ENCODE peak calls at places on chromosomes 3 and 15, in five cellular contexts. J is fibroblast of mammary gland, G is activated B cell treated with CpG ODN at 0.5 μM for 24 hours, Q is stomach, Y is WTC11. H is an unnamed sample.

GRCh38 chr3:151774235-151774634 is 39.7 kb upstream of the AADAC start:
- DNase-seq in J (no peak), G (no peak), Q (no peak), Y (no peak), H (no peak)

GRCh38 chr3:105806361-105806760 is 62.5 kb downstream of the CBLB start:
- DNase-seq in J (peak), G (no peak), Q (no peak), Y (no peak), H (no peak)

GRCh38 chr3:161314836-161315391 is 56.4 kb downstream of the SPTSSB start:
- DNase-seq in J (peak), G (no peak), Q (no peak), Y (no peak), H (no peak)

GRCh38 chr15:69181419-69181818 is 21.0 kb downstream of the GLCE start:
- DNase-seq in J (peak), G (no peak), Q (no peak), Y (no peak), H (no peak)

GRCh38 chr3:9194509-9195184 is 54.8 kb downstream of the SRGAP3 start:
- DNase-seq in J (no peak), G (no peak), Q (no peak), Y (no peak), H (no peak)

GRCh38 chr15:43777293-43777819 is 590 bp upstream of the ELL3 start:
- DNase-seq in J (peak), G (no peak), Q (peak), Y (peak), H (peak)

GRCh38 chr3:124741027-124741426 is 10.8 kb downstream of the UMPS start:
- DNase-seq in J (peak), G (no peak), Q (no peak), Y (no peak), H (no peak)

GRCh38 chr15:89419370-89419984 is 76.9 kb downstream of the RHCG start:
- DNase-seq in J (peak), G (no peak), Q (no peak), Y (peak), H (no peak)

GRCh38 chr15:89826671-89827655 is 12.3 kb upstream of the ANPEP start:
- DNase-seq in J (no peak), G (no peak), Q (no peak), Y (no peak), H (no peak)

GRCh38 chr3:194042947-194043346 is 93.0 kb upstream of the HES1 start:
- DNase-seq in J (peak), G (no peak), Q (no peak), Y (no peak), H (no peak)

GRCh38 chr3:177946965-177947364 is 589.3 kb upstream of the KCNMB2 start:
- DNase-seq in J (peak), G (no peak), Q (no peak), Y (no peak), H (no peak)

GRCh38 chr3:160695906-160696305 is 18.9 kb downstream of the ARL14 start:
- DNase-seq in J (no peak), G (no peak), Q (no peak), Y (no peak), H (no peak)

GRCh38 chr3:99638244-99638948 is at the start of gene COL8A1:
- DNase-seq in J (peak), G (no peak), Q (no peak), Y (peak), H (peak)

GRCh38 chr15:68610825-68611224 is 32.0 kb downstream of the CORO2B start:
- DNase-seq in J (peak), G (no peak), Q (no peak), Y (no peak), H (no peak)

GRCh38 chr3:103684956-103685355 is 1250.1 kb downstream of the ZPLD1 start:
- DNase-seq in J (no peak), G (no peak), Q (no peak), Y (no peak), H (no peak)

GRCh38 chr3:196506687-196507086 is 3.1 kb upstream of the RNF168 start:
- DNase-seq in J (no peak), G (no peak), Q (no peak), Y (no peak), H (no peak)

GRCh38 chr3:130743354-130743753 is 3.3 kb downstream of the PIK3R4 start:
- DNase-seq in J (no peak), G (no peak), Q (no peak), Y (no peak), H (no peak)

GRCh38 chr3:171417813-171418212 is 42.4 kb downstream of the TNIK start:
- DNase-seq in J (peak), G (no peak), Q (no peak), Y (no peak), H (no peak)

GRCh38 chr15:43930079-43930478 is 103.3 kb downstream of the WDR76 start:
- DNase-seq in J (no peak), G (no peak), Q (no peak), Y (peak), H (no peak)

GRCh38 chr15:65431731-65432130 is 9.0 kb upstream of the IGDCC4 start:
- DNase-seq in J (no peak), G (no peak), Q (no peak), Y (no peak), H (no peak)

GRCh38 chr3:105401691-105402149 is 35.0 kb downstream of the ALCAM start:
- DNase-seq in J (peak), G (no peak), Q (no peak), Y (no peak), H (no peak)

GRCh38 chr3:194365526-194365925 is 4.0 kb downstream of the LRRC15 start:
- DNase-seq in J (no peak), G (no peak), Q (no peak), Y (no peak), H (no peak)

GRCh38 chr3:37899101-37899707 is 37.5 kb downstream of the CTDSPL start:
- DNase-seq in J (no peak), G (no peak), Q (no peak), Y (no peak), H (no peak)

GRCh38 chr15:58467121-58467721 is 35.4 kb downstream of the LIPC start:
- DNase-seq in J (no peak), G (no peak), Q (no peak), Y (no peak), H (no peak)

GRCh38 chr15:43105077-43105769 is 615 bp downstream of the UBR1 start:
- DNase-seq in J (peak), G (no peak), Q (peak), Y (no peak), H (no peak)

GRCh38 chr3:153268564-153269279 is 106.7 kb downstream of the RAP2B start:
- DNase-seq in J (no peak), G (no peak), Q (no peak), Y (no peak), H (no peak)

GRCh38 chr3:78978037-78978436 is 789.8 kb downstream of the ROBO1 start:
- DNase-seq in J (peak), G (no peak), Q (no peak), Y (no peak), H (no peak)

GRCh38 chr15:78299302-78300102 is at the start of gene SKIC8:
- DNase-seq in J (peak), G (peak), Q (peak), Y (peak), H (peak)

GRCh38 chr3:186971578-186971977 is 41.3 kb downstream of the ST6GAL1 start:
- DNase-seq in J (no peak), G (no peak), Q (peak), Y (no peak), H (no peak)

GRCh38 chr3:31498824-31499223 is 33.9 kb upstream of the STT3B start:
- DNase-seq in J (no peak), G (no peak), Q (no peak), Y (no peak), H (no peak)

GRCh38 chr3:25037049-25037547 is 391.0 kb upstream of the RARB start:
- DNase-seq in J (peak), G (no peak), Q (no peak), Y (no peak), H (no peak)

GRCh38 chr3:143124683-143125520 is 5.3 kb downstream of the CHST2 start:
- DNase-seq in J (no peak), G (no peak), Q (no peak), Y (no peak), H (no peak)

GRCh38 chr15:29451201-29451781 is 181.7 kb upstream of the NSMCE3 start:
- DNase-seq in J (no peak), G (no peak), Q (no peak), Y (peak), H (no peak)

GRCh38 chr3:156643729-156644389 is 30.5 kb upstream of the TIPARP start:
- DNase-seq in J (peak), G (no peak), Q (no peak), Y (no peak), H (no peak)

DNA sequence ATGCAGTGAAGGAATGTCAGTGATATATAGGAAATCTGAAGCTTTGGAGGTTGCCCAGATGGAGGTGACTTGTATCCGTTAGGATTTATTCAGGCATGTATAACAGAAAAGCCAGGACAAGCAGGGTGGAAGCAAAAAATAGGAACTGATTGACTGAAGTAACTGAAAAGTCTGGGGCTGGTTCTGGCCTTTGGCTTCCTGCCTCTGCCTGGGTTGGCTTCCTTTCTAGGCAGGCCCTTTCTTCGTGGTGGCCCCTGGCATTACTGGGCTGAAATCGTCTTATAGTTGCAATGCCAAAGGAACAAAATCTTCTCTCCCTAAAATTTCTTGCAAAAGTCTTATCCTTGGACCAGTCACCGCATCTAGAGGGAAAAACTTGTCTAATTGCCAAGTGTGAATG is 386.1 kb downstream of the PTPRG start:
- DNase-seq in J (no peak), G (no peak), Q (no peak), Y (no peak), H (no peak)
- TF ChIP-seq CTCF in J (no peak), G (no peak), Q (no peak), Y (no peak), H (no peak)

GRCh38 chr15:84818221-84819131 is 1.3 kb downstream of the ALPK3 start:
- DNase-seq in J (peak), G (no peak), Q (no peak), Y (peak), H (no peak)
- TF ChIP-seq CTCF in J (no peak), G (no peak), Q (no peak), Y (no peak), H (no peak)

GRCh38 chr3:150238043-150238802 is 169.9 kb upstream of the TSC22D2 start:
- DNase-seq in J (no peak), G (no peak), Q (no peak), Y (no peak), H (no peak)

GRCh38 chr3:150236683-150237082 is 171.4 kb upstream of the TSC22D2 start:
- DNase-seq in J (peak), G (no peak), Q (no peak), Y (no peak), H (no peak)

GRCh38 chr3:150232992-150233451 is 175.1 kb upstream of the TSC22D2 start:
- DNase-seq in J (peak), G (no peak), Q (peak), Y (no peak), H (no peak)

GRCh38 chr3:150237490-150237889 is 170.6 kb upstream of the TSC22D2 start:
- DNase-seq in J (peak), G (no peak), Q (no peak), Y (no peak), H (no peak)

DNA sequence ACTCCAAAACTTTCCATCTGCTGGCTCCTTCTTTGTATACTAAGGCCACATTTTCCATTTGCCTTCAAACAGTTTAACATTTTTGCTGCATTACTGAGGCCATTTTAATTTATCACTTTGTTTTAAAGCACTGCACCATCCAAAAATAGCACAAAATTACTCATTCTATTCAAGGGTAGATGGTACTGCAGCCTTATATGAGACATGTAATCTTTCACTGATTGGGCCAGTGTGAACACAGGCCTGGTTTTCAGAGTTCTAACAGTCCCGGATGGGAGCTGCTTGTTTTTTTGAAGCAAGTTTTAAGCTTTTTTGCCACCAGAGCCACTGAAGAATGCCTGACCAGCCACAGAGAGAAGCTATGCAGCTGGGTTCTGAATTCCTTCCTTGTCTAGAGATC is 172.3 kb upstream of the TSC22D2 start:
- DNase-seq in J (peak), G (no peak), Q (no peak), Y (no peak), H (no peak)
- TF ChIP-seq CTCF in J (no peak), G (no peak), Q (no peak), Y (no peak), H (no peak)

GRCh38 chr3:53719796-53720195 is 126.4 kb downstream of the CHDH start:
- DNase-seq in J (no peak), G (no peak), Q (no peak), Y (no peak), H (no peak)

GRCh38 chr3:53718462-53718861 is 127.8 kb downstream of the CHDH start:
- DNase-seq in J (no peak), G (no peak), Q (peak), Y (no peak), H (no peak)

GRCh38 chr3:53725308-53725995 is 120.8 kb downstream of the CHDH start:
- DNase-seq in J (no peak), G (no peak), Q (no peak), Y (no peak), H (no peak)

GRCh38 chr3:53724566-53724965 is 121.7 kb downstream of the CHDH start:
- DNase-seq in J (no peak), G (no peak), Q (no peak), Y (no peak), H (no peak)

GRCh38 chr3:53721187-53721946 is 124.9 kb downstream of the CHDH start:
- DNase-seq in J (peak), G (no peak), Q (no peak), Y (no peak), H (no peak)
- TF ChIP-seq CTCF in J (no peak), G (no peak), Q (no peak), Y (no peak), H (no peak)

GRCh38 chr3:146189519-146190173 is 28.7 kb upstream of the PLOD2 start:
- DNase-seq in J (peak), G (no peak), Q (no peak), Y (no peak), H (no peak)
- TF ChIP-seq CTCF in J (peak), G (peak), Q (peak), Y (peak), H (peak)

DNA sequence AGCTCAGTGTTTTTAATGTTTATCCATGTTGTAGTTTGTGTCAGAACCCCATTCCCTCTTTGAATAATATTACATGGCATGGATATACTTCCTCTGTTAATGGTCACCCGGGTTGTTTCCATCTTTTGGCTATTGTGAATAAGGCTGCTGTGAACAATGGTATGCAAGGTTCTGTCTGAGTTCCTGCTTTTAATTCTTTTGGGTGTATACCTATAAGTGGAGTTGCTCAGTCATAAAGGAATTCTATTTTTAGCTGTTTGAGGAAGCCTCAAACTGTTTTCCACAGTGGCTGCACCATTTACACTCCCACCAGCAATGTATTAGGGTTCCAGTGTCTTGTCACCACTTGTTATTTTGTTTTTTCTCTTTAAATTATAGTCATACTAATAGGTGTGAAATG is 99.6 kb downstream of the SLC25A26 start:
- DNase-seq in J (no peak), G (no peak), Q (no peak), Y (no peak), H (no peak)
- TF ChIP-seq CTCF in J (no peak), G (no peak), Q (no peak), Y (no peak), H (no peak)